ENCODE peak calls at places on chromosomes 16 and 17, in four cellular contexts. V is heart left ventricle, L is neural crest cell, Y is cardiac muscle cell. S is an unnamed sample.
A peak's percentile ranks its signal among the peaks of the same experiment; 100 is the strongest.

GRCh38 chr16:11797957-11798299 is 870 bp upstream of the ZC3H7A start:
- DNase-seq in V (no peak), L (no peak), Y (no peak), S (peak; percentile 27)

GRCh38 chr17:1519678-1520077 is 3.3 kb upstream of the INPP5K start:
- DNase-seq in V (no peak), Y (no peak), L (no peak), S (no peak)

GRCh38 chr16:53055603-53056527 is 1.1 kb downstream of the CHD9 start:
- DNase-seq in Y (peak; percentile 48), L (no peak), V (peak; percentile 64), S (peak; percentile 37)

GRCh38 chr17:81391964-81392908 is 3.0 kb upstream of the BAHCC1 start:
- DNase-seq in V (no peak), L (no peak), Y (peak; percentile 62), S (no peak)

GRCh38 chr16:89613101-89613953 is at the start of gene DPEP1:
- DNase-seq in Y (no peak), V (no peak), L (no peak), S (no peak)

GRCh38 chr17:64784353-64784798 is 122.3 kb upstream of the SMURF2 start:
- DNase-seq in Y (no peak), L (no peak), V (no peak), S (no peak)

GRCh38 chr17:15133826-15134225 is 131.3 kb downstream of the PMP22 start:
- DNase-seq in L (no peak), Y (no peak), V (no peak), S (no peak)

GRCh38 chr16:56245197-56245596 is 53.9 kb downstream of the GNAO1 start:
- DNase-seq in V (no peak), Y (no peak), L (no peak), S (no peak)

GRCh38 chr16:15950869-15951268 is 1.5 kb downstream of the ABCC1 start:
- DNase-seq in L (no peak), Y (no peak), V (no peak), S (no peak)

GRCh38 chr17:47739150-47739549 is 6.1 kb downstream of the TBX21 start:
- DNase-seq in Y (no peak), V (no peak), L (no peak), S (no peak)

DNA sequence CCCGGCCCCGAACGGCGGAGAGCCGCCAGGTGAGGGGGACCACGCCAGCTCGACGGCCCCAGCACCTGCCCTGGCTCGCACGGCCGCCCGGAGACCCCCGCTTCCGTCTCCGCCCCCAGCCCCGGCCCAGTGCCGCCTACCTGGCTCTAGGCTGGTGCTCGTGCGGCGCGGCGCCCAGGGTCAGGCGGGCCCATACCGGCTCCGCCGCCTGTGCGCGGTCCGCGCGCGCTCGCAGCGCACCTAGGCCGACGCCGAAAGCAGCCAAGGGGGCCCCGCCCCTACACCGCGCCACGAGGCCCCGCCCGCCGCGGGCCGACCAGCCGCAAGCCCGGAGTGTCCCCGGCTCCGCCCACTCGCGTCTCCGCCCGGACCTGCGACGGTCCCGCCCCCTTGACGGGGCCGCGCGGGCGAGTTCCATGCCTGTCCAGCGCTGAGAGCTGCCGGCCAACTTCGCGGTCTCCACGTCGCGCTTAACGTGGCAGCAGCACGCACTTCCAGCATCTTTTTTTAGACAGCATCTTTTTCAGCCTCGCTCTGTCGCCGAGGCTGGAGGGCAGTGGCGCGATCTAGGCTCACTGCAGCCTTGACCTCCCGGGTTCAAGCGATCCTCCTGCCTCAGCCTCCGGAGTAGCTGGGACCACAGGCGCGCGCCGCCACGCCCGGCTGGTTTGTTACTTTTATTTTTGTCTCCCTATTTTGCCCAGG is at the start of gene SLC25A39:
- DNase-seq in V (peak; percentile 99), L (peak; percentile 95), Y (peak; percentile 97), S (peak; percentile 97)
- TF ChIP-seq CTCF in V (no peak), L (no peak), Y (no peak), S (no peak)

GRCh38 chr17:38766341-38766740 is 13.8 kb downstream of the PSMB3 start:
- DNase-seq in V (no peak), Y (no peak), L (no peak), S (no peak)

GRCh38 chr17:38762231-38762630 is 9.7 kb downstream of the PSMB3 start:
- DNase-seq in L (no peak), V (no peak), Y (no peak), S (no peak)

GRCh38 chr17:38761612-38762011 is 9.1 kb downstream of the PSMB3 start:
- DNase-seq in Y (peak; percentile 35), V (no peak), L (peak; percentile 36), S (peak; percentile 63)
- TF ChIP-seq CTCF in Y (peak; percentile 36), V (no peak), L (peak; percentile 51), S (peak; percentile 38)

GRCh38 chr17:70604854-70605253 is 435.5 kb downstream of the KCNJ2 start:
- DNase-seq in Y (no peak), L (no peak), V (no peak), S (no peak)
- TF ChIP-seq CTCF in Y (no peak), L (no peak), V (no peak), S (no peak)

GRCh38 chr17:78252701-78253635 is 21.5 kb downstream of the TMEM235 start:
- DNase-seq in L (no peak), Y (no peak), V (no peak), S (no peak)
- TF ChIP-seq CTCF in L (no peak), Y (no peak), V (no peak), S (no peak)

GRCh38 chr16:58000706-58001676 is at the start of gene USB1:
- DNase-seq in V (peak; percentile 95), Y (peak; percentile 93), L (peak; percentile 85), S (peak; percentile 91)

GRCh38 chr16:57999971-58000705 is at the start of gene ZNF319:
- DNase-seq in L (no peak), Y (peak; percentile 56), V (no peak), S (no peak)

GRCh38 chr16:58002411-58002790 is 1.2 kb downstream of the USB1 start:
- DNase-seq in L (no peak), V (peak; percentile 46), Y (no peak), S (no peak)

GRCh38 chr16:58002936-58003335 is 1.7 kb downstream of the USB1 start:
- DNase-seq in V (peak; percentile 24), L (no peak), Y (no peak), S (no peak)

GRCh38 chr16:58001781-58002410 is 689 bp downstream of the USB1 start:
- DNase-seq in V (no peak), L (no peak), Y (no peak), S (no peak)
- TF ChIP-seq CTCF in V (no peak), L (no peak), Y (no peak), S (no peak)

GRCh38 chr16:50326835-50327465 is 41.8 kb downstream of the BRD7 start:
- DNase-seq in L (no peak), Y (peak; percentile 48), V (no peak), S (no peak)
- TF ChIP-seq CTCF in L (peak; percentile 65), Y (peak; percentile 54), V (no peak), S (peak; percentile 35)

GRCh38 chr16:5541356-5541755 is 443.8 kb upstream of the EEF2KMT start:
- DNase-seq in Y (no peak), L (no peak), V (no peak), S (no peak)

GRCh38 chr16:5537347-5537746 is 439.8 kb upstream of the EEF2KMT start:
- DNase-seq in Y (no peak), L (no peak), V (no peak), S (no peak)
- TF ChIP-seq CTCF in Y (no peak), L (no peak), V (no peak), S (no peak)

DNA sequence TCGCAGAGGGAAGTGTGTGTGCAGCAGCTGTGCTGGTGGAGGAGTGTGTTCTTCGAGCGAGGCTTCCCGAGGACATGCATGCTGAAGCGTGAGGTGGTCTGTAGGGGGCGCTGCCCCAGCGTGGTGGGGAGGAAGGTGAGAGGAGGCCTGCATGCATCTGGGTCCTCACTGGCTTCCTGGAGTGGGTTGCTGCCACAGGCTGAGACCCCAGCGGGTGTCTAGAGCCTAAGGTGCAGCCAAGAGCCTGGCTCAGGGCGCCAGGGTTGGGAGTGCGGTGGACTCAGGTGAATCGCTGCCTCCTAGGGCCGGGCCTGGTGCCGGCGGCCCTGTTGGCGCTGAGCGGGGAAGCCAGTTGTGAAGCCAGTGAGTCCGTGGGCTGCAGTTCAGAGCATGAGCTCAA is 7.5 kb upstream of the HSD3B7 start:
- DNase-seq in Y (no peak), L (no peak), V (no peak), S (peak; percentile 66)
- TF ChIP-seq CTCF in Y (peak; percentile 29), L (peak; percentile 45), V (no peak), S (peak; percentile 65)

GRCh38 chr17:20315821-20316220 is 151.5 kb downstream of the LGALS9B start:
- DNase-seq in V (no peak), Y (no peak), L (no peak), S (no peak)
- TF ChIP-seq CTCF in V (no peak), Y (no peak), L (no peak), S (no peak)

DNA sequence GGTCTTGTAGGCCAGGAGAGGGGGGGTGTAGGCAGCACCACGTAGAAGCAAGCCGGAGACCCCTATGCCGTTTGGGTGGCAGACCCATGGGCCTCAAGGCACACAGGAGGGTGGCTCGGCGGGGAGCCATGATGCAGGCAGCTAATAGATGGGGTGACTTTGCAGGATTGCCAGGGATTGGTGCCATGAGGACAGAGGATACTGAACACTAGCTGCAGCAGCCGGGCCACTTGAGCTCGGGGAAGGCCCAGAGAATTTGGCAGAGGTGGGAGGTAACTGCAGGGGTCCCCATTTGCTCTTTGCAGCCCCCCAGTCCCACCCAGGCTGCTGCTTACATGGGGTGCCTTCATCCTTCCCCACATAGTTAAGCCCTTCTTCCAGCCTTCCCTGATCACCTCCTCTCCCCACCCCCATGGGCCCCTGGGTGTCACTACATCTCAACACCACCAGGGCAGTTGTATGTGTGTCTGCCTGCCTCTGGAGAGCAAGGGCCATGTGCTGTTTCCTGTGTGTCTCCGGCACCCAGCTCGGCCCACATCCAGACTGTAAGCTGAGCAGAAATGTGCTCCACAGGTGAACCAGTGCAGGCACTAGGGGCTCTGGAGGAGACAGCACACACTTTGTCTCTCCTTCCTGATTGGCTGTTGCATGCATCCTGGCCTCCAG is 52.1 kb downstream of the SREBF1 start:
- DNase-seq in Y (no peak), V (no peak), L (no peak), S (no peak)
- TF ChIP-seq CTCF in Y (peak; percentile 10), V (no peak), L (peak; percentile 44), S (no peak)

S was measured in endothelial cell.